ENCODE peak calls at places on chromosomes 4 and X, in eight cellular contexts. One of them, this sample, is unnamed.

GRCh38 chr4:153589703-153590595 is 94.1 kb upstream of the TLR2 start:
- DNase-seq in spleen: no peak
- DNase-seq in HepG2: no peak
- DNase-seq in activated T-cell treated with anti-CD3 and anti-CD28 coated beads for 24 hours: no peak
- DNase-seq in amygdala: no peak
- DNase-seq in mesenteric fat pad: no peak
- DNase-seq in tibial nerve: no peak
- DNase-seq in right atrium auricular region: no peak
- DNase-seq in this sample: no peak

GRCh38 chr4:186725422-186726149 is 1.9 kb upstream of the FAT1 start:
- DNase-seq in spleen: no peak
- DNase-seq in HepG2: peak; percentile 68
- DNase-seq in activated T-cell treated with anti-CD3 and anti-CD28 coated beads for 24 hours: no peak
- DNase-seq in amygdala: peak; percentile 60
- DNase-seq in mesenteric fat pad: no peak
- DNase-seq in tibial nerve: peak; percentile 84
- DNase-seq in right atrium auricular region: peak; percentile 78
- DNase-seq in this sample: peak; percentile 78

GRCh38 chr4:1122501-1122900 is 9.1 kb upstream of the RNF212 start:
- DNase-seq in spleen: no peak
- DNase-seq in HepG2: no peak
- DNase-seq in activated T-cell treated with anti-CD3 and anti-CD28 coated beads for 24 hours: no peak
- DNase-seq in amygdala: no peak
- DNase-seq in mesenteric fat pad: no peak
- DNase-seq in tibial nerve: no peak
- DNase-seq in right atrium auricular region: no peak
- DNase-seq in this sample: no peak

GRCh38 chr4:151049430-151049884 is 34.4 kb upstream of the LRBA start:
- DNase-seq in spleen: no peak
- DNase-seq in HepG2: no peak
- DNase-seq in activated T-cell treated with anti-CD3 and anti-CD28 coated beads for 24 hours: no peak
- DNase-seq in amygdala: no peak
- DNase-seq in mesenteric fat pad: no peak
- DNase-seq in tibial nerve: no peak
- DNase-seq in right atrium auricular region: no peak
- DNase-seq in this sample: peak; percentile 77

GRCh38 chr4:28334221-28334620 is 1473.6 kb downstream of the STIM2 start:
- DNase-seq in spleen: no peak
- DNase-seq in HepG2: no peak
- DNase-seq in activated T-cell treated with anti-CD3 and anti-CD28 coated beads for 24 hours: no peak
- DNase-seq in amygdala: no peak
- DNase-seq in mesenteric fat pad: no peak
- DNase-seq in tibial nerve: no peak
- DNase-seq in right atrium auricular region: no peak
- DNase-seq in this sample: no peak

GRCh38 chr4:7960790-7961655 is 21.4 kb upstream of the AFAP1 start:
- DNase-seq in spleen: no peak
- DNase-seq in HepG2: no peak
- DNase-seq in activated T-cell treated with anti-CD3 and anti-CD28 coated beads for 24 hours: peak; percentile 67
- DNase-seq in amygdala: no peak
- DNase-seq in mesenteric fat pad: no peak
- DNase-seq in tibial nerve: no peak
- DNase-seq in right atrium auricular region: no peak
- DNase-seq in this sample: no peak

GRCh38 chrX:134669378-134670098 is 11.3 kb upstream of the PLAC1 start:
- DNase-seq in spleen: no peak
- DNase-seq in HepG2: no peak
- DNase-seq in activated T-cell treated with anti-CD3 and anti-CD28 coated beads for 24 hours: no peak
- DNase-seq in amygdala: no peak
- DNase-seq in mesenteric fat pad: no peak
- DNase-seq in tibial nerve: no peak
- DNase-seq in right atrium auricular region: no peak
- DNase-seq in this sample: no peak

GRCh38 chr4:132085105-132085504 is 1064.0 kb upstream of the PCDH10 start:
- DNase-seq in spleen: no peak
- DNase-seq in HepG2: no peak
- DNase-seq in activated T-cell treated with anti-CD3 and anti-CD28 coated beads for 24 hours: no peak
- DNase-seq in amygdala: no peak
- DNase-seq in mesenteric fat pad: no peak
- DNase-seq in tibial nerve: no peak
- DNase-seq in right atrium auricular region: no peak
- DNase-seq in this sample: no peak

GRCh38 chr4:82852751-82853053 is 38.3 kb downstream of the SEC31A start:
- DNase-seq in spleen: no peak
- DNase-seq in HepG2: peak; percentile 19
- DNase-seq in activated T-cell treated with anti-CD3 and anti-CD28 coated beads for 24 hours: no peak
- DNase-seq in amygdala: no peak
- DNase-seq in mesenteric fat pad: no peak
- DNase-seq in tibial nerve: no peak
- DNase-seq in right atrium auricular region: no peak
- DNase-seq in this sample: no peak

GRCh38 chrX:150225266-150225665 is 137.9 kb upstream of the MAMLD1 start:
- DNase-seq in spleen: no peak
- DNase-seq in HepG2: no peak
- DNase-seq in activated T-cell treated with anti-CD3 and anti-CD28 coated beads for 24 hours: no peak
- DNase-seq in amygdala: no peak
- DNase-seq in mesenteric fat pad: peak; percentile 51
- DNase-seq in tibial nerve: no peak
- DNase-seq in right atrium auricular region: no peak
- DNase-seq in this sample: no peak

This sample was measured in H1.